ENCODE peak calls at places on chromosomes 3 and 15, in seven cellular contexts. N, A, B, S, C, E and I are unnamed samples.

GRCh38 chr3:89049119-89049518 is 58.3 kb upstream of the EPHA3 start:
- DNase-seq in E (no peak), C (no peak), S (peak; percentile 73), N (peak; percentile 18), B (peak; percentile 80), A (no peak), I (no peak)

GRCh38 chr15:82968066-82968465 is 15.5 kb upstream of the HOMER2 start:
- DNase-seq in E (no peak), N (no peak), A (no peak), B (no peak), C (no peak), S (no peak), I (no peak)

GRCh38 chr3:88912294-88913014 is 195.0 kb upstream of the EPHA3 start:
- DNase-seq in B (peak; percentile 82), E (no peak), N (peak; percentile 9), C (no peak), A (no peak), S (peak; percentile 69), I (no peak)

GRCh38 chr3:154243353-154243752 is 80.9 kb downstream of the DHX36 start:
- DNase-seq in N (no peak), A (no peak), B (no peak), E (no peak), S (no peak), C (no peak), I (no peak)

GRCh38 chr3:175238848-175239247 is 379.7 kb downstream of the NAALADL2 start:
- DNase-seq in C (no peak), E (no peak), N (no peak), B (no peak), A (no peak), S (no peak), I (no peak)

GRCh38 chr3:87268646-87269211 is 7.7 kb downstream of the POU1F1 start:
- DNase-seq in B (peak; percentile 14), S (no peak), C (no peak), A (no peak), E (no peak), N (no peak), I (no peak)

GRCh38 chr15:42286445-42287029 is 13.3 kb upstream of the TMEM87A start:
- DNase-seq in B (no peak), N (no peak), S (no peak), E (no peak), A (no peak), C (no peak), I (no peak)

GRCh38 chr3:76646921-76647562 is 392.9 kb upstream of the ROBO2 start:
- DNase-seq in A (no peak), S (peak; percentile 70), C (no peak), E (no peak), B (peak; percentile 56), N (peak; percentile 16), I (no peak)

GRCh38 chr3:12891391-12891984 is 50.1 kb upstream of the RPL32 start:
- DNase-seq in A (no peak), B (no peak), E (no peak), S (no peak), N (no peak), C (no peak), I (no peak)

GRCh38 chr15:85725019-85725418 is 69.7 kb downstream of the KLHL25 start:
- DNase-seq in B (no peak), N (no peak), S (no peak), E (no peak), A (no peak), C (no peak), I (no peak)

GRCh38 chr15:82111918-82112317 is 66.1 kb upstream of the MEX3B start:
- DNase-seq in A (no peak), B (no peak), C (no peak), N (no peak), S (no peak), E (no peak), I (no peak)

GRCh38 chr3:28840976-28841376 is 439.9 kb upstream of the RBMS3 start:
- DNase-seq in A (no peak), B (no peak), C (no peak), N (no peak), E (no peak), S (no peak), I (no peak)

GRCh38 chr15:62248277-62248974 is 83.3 kb upstream of the C2CD4B start:
- DNase-seq in E (no peak), N (no peak), A (no peak), C (no peak), S (no peak), B (peak; percentile 4), I (no peak)

GRCh38 chr3:64575211-64575844 is 112.5 kb downstream of the ADAMTS9 start:
- DNase-seq in B (peak; percentile 59), S (peak; percentile 55), E (no peak), C (no peak), N (peak; percentile 44), A (no peak), I (no peak)

GRCh38 chr15:69782155-69782658 is 315.5 kb downstream of the TLE3 start:
- DNase-seq in E (no peak), A (no peak), S (no peak), B (no peak), N (no peak), C (no peak), I (no peak)

GRCh38 chr15:69780374-69780773 is 317.3 kb downstream of the TLE3 start:
- DNase-seq in B (no peak), C (no peak), S (no peak), N (no peak), E (no peak), A (no peak), I (no peak)

GRCh38 chr15:69782809-69783208 is 314.9 kb downstream of the TLE3 start:
- DNase-seq in B (no peak), S (no peak), N (peak; percentile 7), C (no peak), E (peak; percentile 49), A (no peak), I (no peak)

GRCh38 chr15:69780981-69781380 is 316.7 kb downstream of the TLE3 start:
- DNase-seq in B (no peak), A (no peak), E (no peak), S (no peak), N (no peak), C (no peak), I (no peak)

GRCh38 chr15:69781411-69782125 is 316.1 kb downstream of the TLE3 start:
- DNase-seq in A (no peak), N (no peak), E (no peak), S (no peak), B (no peak), C (no peak), I (no peak)
- H3K27me3 ChIP-seq in A (no peaks in the 10 kb centered on the region), N (no peaks in the 10 kb centered on the region), E (no peaks in the 10 kb centered on the region), S (no peaks in the 10 kb centered on the region), B (no peaks in the 10 kb centered on the region), C (peaks cover 6% of the 10 kb centered on the region), I (no peaks in the 10 kb centered on the region)

DNA sequence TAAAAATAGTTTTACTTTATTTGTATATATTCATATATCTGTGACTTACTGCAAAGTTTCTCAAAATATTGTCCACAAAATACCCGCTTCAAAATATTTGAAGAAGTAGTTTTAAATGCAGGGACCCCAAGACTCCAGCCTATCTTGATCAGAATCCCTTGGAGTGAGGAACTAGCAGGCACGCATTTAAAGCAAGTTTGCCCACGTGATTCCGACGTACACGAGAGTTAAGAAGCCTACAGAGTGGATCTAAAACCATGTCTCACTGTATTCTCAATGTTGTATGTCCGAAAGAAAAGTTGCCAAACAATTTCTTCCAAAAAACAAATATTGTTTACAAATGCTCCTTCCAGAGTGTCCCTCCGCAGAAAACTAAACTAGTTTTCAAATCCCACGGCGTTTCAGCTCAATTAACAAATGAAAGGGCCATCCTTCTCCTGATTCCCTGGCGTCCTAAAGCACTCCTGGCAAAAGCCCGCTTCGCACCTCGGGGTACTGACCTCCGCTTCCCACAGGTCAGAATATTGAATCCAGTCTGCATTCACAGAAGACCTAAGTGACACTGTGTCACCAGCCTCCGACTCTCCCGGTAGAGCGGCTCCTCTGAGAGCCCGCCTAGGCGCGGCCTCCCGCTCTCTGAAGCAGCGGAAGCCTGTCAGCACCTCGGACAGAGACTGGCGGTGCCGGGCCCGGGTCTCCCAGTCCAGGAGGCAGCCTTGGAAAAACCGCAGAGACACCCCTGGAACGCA is 1.5 kb downstream of the GABRB3 start:
- DNase-seq in S (peak; percentile 86), A (no peak), N (peak; percentile 87), C (no peak), B (peak; percentile 91), E (no peak), I (no peak)
- H3K27me3 ChIP-seq in S (no peaks in the 10 kb centered on the region), A (peaks cover 4% of the 10 kb centered on the region), N (no peaks in the 10 kb centered on the region), C (peaks cover 83% of the 10 kb centered on the region), B (no peaks in the 10 kb centered on the region), E (no peaks in the 10 kb centered on the region), I (peaks cover 39% of the 10 kb centered on the region)

DNA sequence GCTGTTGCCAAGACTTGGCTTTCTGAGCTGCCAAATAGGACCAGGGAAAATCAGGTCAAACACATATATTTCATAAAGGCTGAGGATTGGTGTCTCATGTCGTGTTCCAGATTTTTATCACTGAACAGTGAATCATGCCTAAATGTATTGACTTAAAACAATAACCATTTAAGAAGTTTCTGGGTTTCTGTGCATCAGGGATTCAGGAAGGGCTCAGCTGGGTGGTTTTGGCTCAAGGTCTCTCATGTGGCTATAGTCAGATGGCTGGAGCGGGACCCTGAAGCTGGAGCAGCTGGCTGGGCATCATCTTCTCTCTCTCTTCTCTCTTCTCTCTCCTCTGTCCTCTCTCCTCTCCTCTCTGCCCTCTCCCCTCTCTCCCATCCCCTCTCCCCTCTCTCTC is 10.7 kb upstream of the RFTN1 start:
- DNase-seq in N (no peak), A (no peak), B (no peak), S (no peak), E (no peak), C (no peak), I (no peak)
- H3K27me3 ChIP-seq in N (no peaks in the 10 kb centered on the region), A (no peaks in the 10 kb centered on the region), B (no peaks in the 10 kb centered on the region), S (no peaks in the 10 kb centered on the region), E (no peaks in the 10 kb centered on the region), C (no peaks in the 10 kb centered on the region), I (no peaks in the 10 kb centered on the region)

GRCh38 chr15:89379423-89379735 is 44.8 kb upstream of the POLG start:
- DNase-seq in B (no peak), E (no peak), N (peak; percentile 73), A (no peak), S (peak; percentile 46), C (peak; percentile 65), I (no peak)
- H3K27me3 ChIP-seq in B (peaks cover 83% of the 10 kb centered on the region), E (peaks cover 8% of the 10 kb centered on the region), N (peaks cover 98% of the 10 kb centered on the region), A (no peaks in the 10 kb centered on the region), S (peaks cover 84% of the 10 kb centered on the region), C (peaks cover 91% of the 10 kb centered on the region), I (peaks cover 6% of the 10 kb centered on the region)